ENCODE peak calls at places on chromosomes 2 and 18, in eight cellular contexts. P is spleen; Y is posterior cingulate gyrus; X is stimulated activated CD4-positive, alpha-beta T cell treated with anti-CD3 and anti-CD28 coated beads, Interleukin-15, amount 100 ng/mL, for 1 hour; O is stimulated activated CD8-positive, alpha-beta memory T cell treated with anti-CD3 and anti-CD28 coated beads, Interleukin-15, amount 100 ng/mL, for 1 hour; M is activated CD4-positive, alpha-beta T cell treated with anti-CD3 and anti-CD28 coated beads, Interleukin-2, amount 10 ng/mL, durations not matched to agents 7 days and 5 days; F is CD8-positive, alpha-beta memory T cell; H is activated effector memory CD4-positive, alpha-beta T cell treated with Interleukin-2 at 50 U/mL for 16 hours. V is an unnamed sample.

GRCh38 chr2:121309801-121310200 is 24.8 kb upstream of the TFCP2L1 start:
- DNase-seq in P (peak), X (no peak), O (no peak), F (no peak), Y (no peak), M (no peak), H (no peak), V (no peak)

GRCh38 chr2:177419274-177419673 is 26.7 kb downstream of the AGPS start:
- DNase-seq in P (no peak), F (no peak), Y (no peak), H (no peak), O (no peak), X (no peak), M (no peak), V (no peak)

GRCh38 chr2:158495175-158495574 is 38.4 kb downstream of the PKP4 start:
- DNase-seq in Y (no peak), H (no peak), O (no peak), X (no peak), F (no peak), M (no peak), P (no peak), V (no peak)

GRCh38 chr18:8293184-8293583 is 316.1 kb upstream of the RAB12 start:
- DNase-seq in H (no peak), X (no peak), M (no peak), F (no peak), P (no peak), Y (no peak), O (no peak), V (no peak)

GRCh38 chr2:28681216-28681981 is 70.2 kb upstream of the PPP1CB start:
- DNase-seq in F (peak), O (peak), P (no peak), X (peak), H (peak), M (peak), Y (no peak), V (no peak)

GRCh38 chr2:18187214-18187613 is 308.7 kb downstream of the KCNS3 start:
- DNase-seq in O (no peak), Y (no peak), M (no peak), X (no peak), F (no peak), H (no peak), P (no peak), V (no peak)

GRCh38 chr2:65070172-65070830 is 14.1 kb downstream of the CEP68 start:
- DNase-seq in M (no peak), P (no peak), X (no peak), F (no peak), H (no peak), O (no peak), Y (no peak), V (no peak)

GRCh38 chr2:226215902-226216503 is 583.6 kb downstream of the IRS1 start:
- DNase-seq in Y (peak), X (peak), M (peak), P (no peak), F (peak), O (peak), H (peak), V (peak)

GRCh38 chr2:70505613-70506391 is 47.8 kb downstream of the TGFA start:
- DNase-seq in P (no peak), M (no peak), H (no peak), F (no peak), X (no peak), O (no peak), Y (no peak), V (no peak)

GRCh38 chr2:152481881-152482280 is 146.9 kb downstream of the FMNL2 start:
- DNase-seq in P (no peak), O (no peak), M (no peak), F (no peak), Y (no peak), H (no peak), X (no peak), V (no peak)

GRCh38 chr2:215161301-215161829 is 22.9 kb upstream of the ABCA12 start:
- DNase-seq in H (no peak), X (no peak), Y (no peak), F (no peak), M (no peak), O (no peak), P (no peak), V (no peak)

GRCh38 chr2:40173276-40173675 is 278.6 kb downstream of the SLC8A1 start:
- DNase-seq in H (no peak), X (no peak), O (no peak), M (no peak), F (no peak), P (no peak), Y (no peak), V (no peak)

GRCh38 chr18:35525795-35526475 is 28.2 kb upstream of the INO80C start:
- DNase-seq in O (no peak), M (no peak), X (no peak), Y (no peak), P (no peak), F (no peak), H (no peak), V (no peak)

GRCh38 chr2:232699110-232699509 is 2.0 kb downstream of the GIGYF2 start:
- DNase-seq in X (no peak), H (no peak), F (no peak), Y (no peak), M (no peak), P (no peak), O (no peak), V (no peak)

GRCh38 chr18:59954241-59954640 is 54.4 kb downstream of the PMAIP1 start:
- DNase-seq in P (no peak), F (no peak), H (no peak), M (no peak), Y (no peak), X (no peak), O (no peak), V (no peak)

GRCh38 chr18:9539283-9539682 is 64.0 kb downstream of the RALBP1 start:
- DNase-seq in Y (no peak), H (no peak), F (no peak), X (no peak), P (no peak), M (no peak), O (no peak), V (no peak)

GRCh38 chr2:106540886-106541285 is 53.7 kb downstream of the CD8B2 start:
- DNase-seq in M (no peak), Y (no peak), X (no peak), P (no peak), H (no peak), O (no peak), F (no peak), V (no peak)

GRCh38 chr2:127700527-127701192 is 637 bp upstream of the SFT2D3 start:
- DNase-seq in Y (peak), P (peak), M (no peak), H (no peak), F (no peak), O (no peak), X (no peak), V (no peak)

GRCh38 chr18:78822171-78822570 is 157.4 kb upstream of the SALL3 start:
- DNase-seq in X (no peak), M (no peak), O (no peak), H (no peak), Y (no peak), P (peak), F (no peak), V (no peak)

GRCh38 chr2:99489758-99490087 is at the start of gene REV1:
- DNase-seq in X (no peak), M (no peak), F (no peak), H (no peak), O (no peak), P (no peak), Y (no peak), V (no peak)

GRCh38 chr2:133773862-133774674 is 205.8 kb upstream of the NCKAP5 start:
- DNase-seq in Y (no peak), P (no peak), M (no peak), X (no peak), F (no peak), H (no peak), O (no peak), V (no peak)

GRCh38 chr2:230903251-230904150 is 21.5 kb downstream of the GPR55 start:
- DNase-seq in F (no peak), P (peak), O (no peak), M (peak), Y (no peak), H (no peak), X (no peak), V (no peak)

GRCh38 chr18:50649821-50650220 is 89.9 kb downstream of the MAPK4 start:
- DNase-seq in H (no peak), P (no peak), F (no peak), M (no peak), X (no peak), O (no peak), Y (peak), V (no peak)

GRCh38 chr2:73279852-73280251 is 4.4 kb downstream of the FBXO41 start:
- DNase-seq in O (no peak), F (no peak), H (no peak), Y (no peak), X (no peak), M (no peak), P (no peak), V (no peak)

V was measured in hypothalamus.